ENCODE peak calls at places on chromosomes 5 and 9, in ten cellular contexts. R is endodermal cell; P is H9; D is MCF 10A; J is astrocyte of the spinal cord; G is CD8-positive, alpha-beta T cell; N is dorsolateral prefrontal cortex; L is neural crest cell; H is neural progenitor cell; B is mucosa of descending colon. A is an unnamed sample.

GRCh38 chr9:89567649-89568048 is 37.2 kb upstream of the GADD45G start:
- DNase-seq in L (no peak), D (no peak), R (no peak), P (no peak), B (no peak), G (no peak), N (no peak), J (no peak), H (no peak), A (no peak)

GRCh38 chr5:155008669-155009068 is 4.9 kb upstream of the KIF4B start:
- DNase-seq in N (no peak), R (no peak), D (no peak), H (no peak), L (no peak), P (no peak), G (no peak), B (no peak), J (no peak), A (no peak)

GRCh38 chr9:16627967-16628366 is 242.5 kb downstream of the BNC2 start:
- DNase-seq in H (no peak), J (peak), N (no peak), R (no peak), D (peak), P (no peak), L (no peak), G (no peak), B (no peak), A (no peak)

GRCh38 chr5:78405820-78406750 is 45.7 kb downstream of the SCAMP1 start:
- DNase-seq in B (no peak), N (no peak), H (no peak), J (peak), P (no peak), R (no peak), L (no peak), G (no peak), D (peak), A (no peak)

GRCh38 chr9:35488566-35489312 is 1.2 kb upstream of the RUSC2 start:
- DNase-seq in H (no peak), D (no peak), B (no peak), N (no peak), R (no peak), G (no peak), J (no peak), P (no peak), L (no peak), A (no peak)

GRCh38 chr5:61329729-61330128 is 2.3 kb upstream of the ZSWIM6 start:
- DNase-seq in D (peak), L (no peak), N (no peak), J (no peak), G (no peak), P (no peak), R (peak), H (peak), B (no peak), A (no peak)

GRCh38 chr9:83979812-83980394 is at the start of gene HNRNPK:
- DNase-seq in N (peak), H (peak), P (peak), L (peak), D (peak), B (peak), J (peak), G (peak), R (peak), A (peak)

GRCh38 chr9:20980713-20981481 is 50.5 kb downstream of the HACD4 start:
- DNase-seq in L (no peak), H (no peak), B (no peak), J (peak), D (peak), G (no peak), P (no peak), N (no peak), R (no peak), A (no peak)

GRCh38 chr9:70405808-70406445 is 8.5 kb downstream of the KLF9 start:
- DNase-seq in D (no peak), G (no peak), J (no peak), N (no peak), H (no peak), B (no peak), P (no peak), L (no peak), R (no peak), A (no peak)

GRCh38 chr5:59274130-59274529 is 619.4 kb downstream of the PDE4D start:
- DNase-seq in J (no peak), R (no peak), H (no peak), D (no peak), B (no peak), L (no peak), N (no peak), P (no peak), G (no peak), A (no peak)

GRCh38 chr9:93955356-93956182 is 414 bp upstream of the BARX1 start:
- DNase-seq in P (peak), H (peak), L (no peak), N (no peak), B (no peak), J (no peak), R (peak), D (no peak), G (no peak), A (no peak)

GRCh38 chr5:139668064-139668880 is 20.1 kb downstream of the CXXC5 start:
- DNase-seq in G (no peak), P (no peak), N (no peak), H (peak), J (no peak), L (no peak), R (peak), B (no peak), D (peak), A (peak)

GRCh38 chr5:111582962-111583669 is 70.8 kb upstream of the STARD4 start:
- DNase-seq in R (no peak), L (no peak), H (no peak), N (no peak), G (no peak), P (no peak), D (peak), B (no peak), J (peak), A (no peak)

GRCh38 chr9:109517798-109518435 is 19.8 kb upstream of the PTPN3 start:
- DNase-seq in B (no peak), H (peak), N (no peak), G (no peak), J (no peak), P (no peak), R (no peak), L (no peak), D (peak), A (no peak)

GRCh38 chr5:17221843-17222614 is 4.6 kb downstream of the BASP1 start:
- DNase-seq in P (no peak), R (no peak), N (no peak), J (peak), D (peak), H (peak), L (no peak), B (no peak), G (no peak), A (no peak)

GRCh38 chr5:104412649-104413240 is 850.2 kb upstream of the NUDT12 start:
- DNase-seq in L (peak), P (peak), G (no peak), R (peak), J (peak), N (no peak), D (peak), H (peak), B (no peak), A (no peak)
- TF ChIP-seq CTCF in L (peak), P (peak), G (no peak), R (peak), J (peak), N (peak), D (peak), H (peak), B (peak), A (peak)

GRCh38 chr5:9774472-9775079 is 144.4 kb upstream of the TAS2R1 start:
- DNase-seq in D (peak), H (peak), L (no peak), N (no peak), G (no peak), R (peak), J (peak), B (no peak), P (no peak), A (no peak)
- TF ChIP-seq CTCF in D (no peak), H (peak), L (no peak), N (peak), G (no peak), R (peak), J (peak), B (no peak), P (peak), A (no peak)

GRCh38 chr9:132942541-132943182 is 1.8 kb downstream of the TSC1 start:
- DNase-seq in R (no peak), P (no peak), D (no peak), B (no peak), H (no peak), J (no peak), G (no peak), N (no peak), L (no peak), A (no peak)
- TF ChIP-seq CTCF in R (no peak), P (no peak), D (no peak), B (no peak), H (no peak), J (no peak), G (no peak), N (no peak), L (no peak), A (no peak)

GRCh38 chr5:177516601-177517568 is at the start of gene DDX41:
- DNase-seq in B (peak), L (peak), D (peak), J (peak), H (peak), G (peak), P (peak), N (peak), R (peak), A (peak)
- TF ChIP-seq CTCF in B (no peak), L (no peak), D (no peak), J (no peak), H (peak), G (no peak), P (peak), N (peak), R (no peak), A (no peak)

DNA sequence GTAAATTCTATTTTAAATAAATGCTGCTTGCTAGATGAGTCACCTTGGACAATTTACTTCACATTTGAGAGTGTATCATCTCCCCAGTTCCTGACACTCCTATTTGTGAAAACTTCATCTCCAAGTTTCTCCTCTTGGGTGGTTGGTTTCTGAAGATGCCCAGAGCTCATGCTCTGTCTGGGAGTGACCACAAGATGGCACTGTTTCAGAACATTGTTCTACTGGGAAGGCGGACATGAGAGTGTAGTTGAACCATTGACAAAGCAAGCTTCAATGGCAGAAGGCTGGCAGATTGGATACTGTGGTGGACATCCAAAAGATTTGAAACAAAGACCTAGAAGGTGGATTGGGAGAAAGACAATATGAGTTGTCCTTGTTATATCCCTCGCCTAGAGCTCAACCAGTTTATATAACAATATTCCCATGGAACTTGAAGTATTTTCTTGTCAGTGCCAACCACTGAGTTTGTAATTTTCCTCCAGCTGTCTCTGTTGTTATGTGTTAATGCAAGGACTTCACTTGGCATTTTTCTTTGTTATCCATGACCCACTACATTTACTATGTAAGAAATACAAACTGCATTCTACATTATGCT is 234.3 kb upstream of the ANKH start:
- DNase-seq in H (peak), J (peak), G (no peak), L (peak), R (peak), D (peak), P (peak), N (no peak), B (no peak), A (no peak)
- TF ChIP-seq CTCF in H (peak), J (peak), G (peak), L (peak), R (peak), D (peak), P (peak), N (peak), B (no peak), A (peak)

GRCh38 chr5:177425196-177425800 is 1.2 kb upstream of the GRK6 start:
- DNase-seq in G (no peak), N (no peak), B (no peak), H (no peak), P (no peak), R (no peak), D (no peak), J (no peak), L (no peak), A (no peak)
- TF ChIP-seq CTCF in G (no peak), N (no peak), B (no peak), H (no peak), P (no peak), R (no peak), D (no peak), J (no peak), L (no peak), A (no peak)

DNA sequence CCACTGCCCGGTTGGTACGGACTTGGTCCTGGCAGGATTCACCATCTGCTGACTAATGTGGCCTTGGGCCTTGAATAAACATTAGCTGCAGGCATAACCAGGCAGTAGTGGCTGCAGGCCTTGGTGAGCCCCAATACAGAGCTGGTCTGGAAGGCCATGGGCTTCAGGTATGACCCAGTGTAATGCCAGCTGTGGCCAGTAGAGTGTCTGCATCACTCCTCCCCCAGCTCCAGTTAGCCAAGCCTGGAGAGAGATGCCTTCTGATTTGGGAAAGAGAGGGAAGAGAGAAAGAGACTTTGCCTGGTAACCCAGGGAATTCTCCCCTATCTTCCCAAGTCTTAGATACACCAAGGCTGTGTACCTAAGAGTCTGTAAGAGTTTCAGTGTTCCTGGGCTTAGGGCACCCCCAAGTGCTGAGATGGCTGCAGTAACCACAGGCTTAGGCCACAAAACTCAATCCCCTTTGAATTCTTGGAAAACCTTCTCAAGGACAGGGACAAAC is 5.6 kb upstream of the C5 start:
- DNase-seq in P (peak), B (no peak), N (no peak), H (peak), D (peak), R (peak), G (no peak), L (no peak), J (no peak), A (no peak)
- TF ChIP-seq CTCF in P (peak), B (no peak), N (no peak), H (peak), D (peak), R (peak), G (peak), L (peak), J (peak), A (peak)

GRCh38 chr5:172481011-172481410 is 26.7 kb upstream of the SH3PXD2B start:
- DNase-seq in P (no peak), H (no peak), N (no peak), D (no peak), B (no peak), J (no peak), R (no peak), L (no peak), G (no peak), A (no peak)

GRCh38 chr5:172478256-172478655 is 23.9 kb upstream of the SH3PXD2B start:
- DNase-seq in G (no peak), H (no peak), L (no peak), R (no peak), N (no peak), B (no peak), P (no peak), J (no peak), D (no peak), A (no peak)

GRCh38 chr5:172479784-172480115 is 25.4 kb upstream of the SH3PXD2B start:
- DNase-seq in D (no peak), P (no peak), L (no peak), R (no peak), N (no peak), B (no peak), J (no peak), H (no peak), G (no peak), A (no peak)

GRCh38 chr5:172477466-172477865 is 23.1 kb upstream of the SH3PXD2B start:
- DNase-seq in B (no peak), J (no peak), R (no peak), H (no peak), P (no peak), N (peak), G (no peak), L (no peak), D (no peak), A (no peak)

DNA sequence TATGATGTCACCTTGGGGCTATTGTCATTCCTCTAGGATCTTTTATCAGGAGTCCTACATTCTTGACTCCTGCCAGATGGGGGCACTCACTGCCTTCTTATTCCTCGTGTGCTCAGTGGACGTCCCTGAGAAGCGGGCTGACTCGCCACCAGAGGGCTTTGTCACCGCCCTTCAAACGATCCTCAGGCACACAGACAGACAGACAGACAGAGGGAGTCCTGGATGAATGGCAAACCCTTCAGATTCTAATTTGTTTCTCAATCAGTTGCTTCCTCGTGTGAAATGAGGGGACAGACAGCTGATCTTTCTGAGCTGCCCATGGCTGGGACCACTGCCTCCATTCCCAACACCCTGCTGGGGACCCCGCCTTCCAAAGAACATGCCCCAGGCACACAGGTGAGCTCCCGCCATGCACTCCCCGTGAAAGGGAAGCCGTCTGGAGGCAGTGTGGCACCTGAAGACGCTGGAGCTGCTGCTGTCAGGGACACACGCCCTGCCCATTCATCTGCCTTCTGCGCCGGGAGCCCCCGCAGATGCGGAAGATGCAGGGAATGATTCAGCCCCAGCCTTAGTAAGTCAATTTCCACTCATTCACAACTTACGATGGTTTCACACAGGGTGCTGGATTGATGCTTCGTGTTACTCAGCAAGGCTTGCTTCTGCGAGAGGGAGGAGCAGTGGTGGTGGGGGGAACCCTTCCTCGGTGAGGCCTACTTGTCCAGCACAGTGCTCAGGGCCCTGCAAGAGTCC is 24.9 kb upstream of the SH3PXD2B start:
- DNase-seq in D (peak), G (peak), P (peak), J (peak), L (peak), R (peak), N (peak), H (peak), B (peak), A (peak)
- TF ChIP-seq CTCF in D (peak), G (peak), P (peak), J (peak), L (peak), R (peak), N (peak), H (peak), B (peak), A (peak)

DNA sequence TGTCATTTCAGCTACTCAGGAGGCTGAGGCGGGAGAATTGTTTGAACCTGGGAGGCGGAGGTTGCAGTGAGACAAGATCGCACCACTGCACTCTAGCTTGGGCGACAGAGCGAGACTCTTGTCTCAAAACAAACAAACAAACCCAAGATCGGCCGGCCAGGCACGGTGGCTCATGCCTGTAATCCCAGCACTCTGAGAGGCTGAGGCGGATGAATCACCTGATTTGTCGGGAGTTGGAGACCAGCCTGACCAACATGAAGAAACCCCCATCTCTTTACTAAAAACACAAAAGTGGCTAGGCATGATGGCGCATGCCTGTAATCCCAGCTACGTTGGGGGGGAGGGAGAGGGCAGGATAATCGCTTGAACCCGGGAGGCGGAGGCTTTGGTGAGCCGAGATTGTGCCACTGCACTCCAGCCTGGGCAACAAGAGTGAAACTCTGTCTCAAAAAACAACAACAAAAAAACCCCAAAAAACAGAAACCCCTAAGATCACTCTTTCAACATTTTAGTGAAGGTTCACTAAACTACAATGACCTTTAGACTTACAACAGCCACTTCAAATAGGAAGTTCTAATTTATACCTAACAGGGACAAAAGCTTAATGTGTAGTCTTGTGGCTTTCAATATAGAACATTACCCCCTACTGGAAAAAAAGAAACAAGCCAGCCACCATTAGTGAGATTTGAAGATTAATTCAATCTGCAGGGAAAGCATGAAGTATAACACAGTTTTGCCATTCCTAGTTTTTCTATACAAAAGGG is 7.0 kb downstream of the HSPA9 start:
- DNase-seq in H (no peak), R (no peak), J (peak), G (no peak), L (no peak), P (no peak), D (peak), N (no peak), B (no peak), A (no peak)
- TF ChIP-seq CTCF in H (no peak), R (peak), J (no peak), G (no peak), L (peak), P (no peak), D (no peak), N (no peak), B (no peak), A (peak)